ENCODE peak calls at places on chromosomes 12 and 14, in nine cellular contexts. K is GM23248; Y is MM.1S; Q is GM06990; B is CD8-positive, alpha-beta memory T cell; M is CD4-positive, alpha-beta memory T cell; O is PC-9; H is BJ; V is Karpas-422. U is an unnamed sample.

GRCh38 chr14:59155886-59156285 is 32.6 kb upstream of the DAAM1 start:
- DNase-seq in K (no peak), Y (no peak), Q (no peak), B (no peak), M (no peak), O (no peak), H (no peak), V (no peak), U (no peak)

GRCh38 chr14:56423591-56423991 is 156.0 kb upstream of the TMEM260 start:
- DNase-seq in K (peak), Y (no peak), Q (no peak), B (no peak), M (no peak), O (no peak), H (no peak), V (no peak), U (peak)

GRCh38 chr12:128909653-128910052 is 56.4 kb downstream of the GLT1D1 start:
- DNase-seq in K (no peak), Y (no peak), Q (no peak), B (no peak), M (no peak), O (no peak), H (no peak), V (no peak), U (peak)

GRCh38 chr14:56945291-56945690 is 135.0 kb upstream of the OTX2 start:
- DNase-seq in K (no peak), Y (no peak), Q (no peak), B (no peak), M (no peak), O (no peak), H (no peak), V (no peak), U (no peak)

GRCh38 chr12:46452061-46452615 is 79.6 kb upstream of the SLC38A2 start:
- DNase-seq in K (peak), Y (no peak), Q (no peak), B (no peak), M (no peak), O (no peak), H (no peak), V (peak), U (no peak)

GRCh38 chr14:105094193-105094907 is 29.1 kb upstream of the GPR132 start:
- DNase-seq in K (no peak), Y (no peak), Q (no peak), B (peak), M (no peak), O (no peak), H (no peak), V (no peak), U (no peak)

GRCh38 chr12:29155079-29155478 is 6.0 kb downstream of the FAR2 start:
- DNase-seq in K (no peak), Y (peak), Q (no peak), B (no peak), M (no peak), O (no peak), H (no peak), V (no peak), U (no peak)

GRCh38 chr14:66600416-66600815 is 92.5 kb downstream of the GPHN start:
- DNase-seq in K (peak), Y (no peak), Q (no peak), B (no peak), M (no peak), O (no peak), H (peak), V (peak), U (no peak)

GRCh38 chr12:87756721-87757120 is 272.5 kb downstream of the C12orf50 start:
- DNase-seq in K (no peak), Y (no peak), Q (no peak), B (no peak), M (no peak), O (no peak), H (no peak), V (no peak), U (no peak)

GRCh38 chr12:47079894-47080724 is at the start of gene AMIGO2:
- DNase-seq in K (peak), Y (no peak), Q (peak), B (peak), M (peak), O (peak), H (no peak), V (peak), U (peak)

GRCh38 chr12:67526129-67526528 is 122.4 kb upstream of the DYRK2 start:
- DNase-seq in K (no peak), Y (no peak), Q (no peak), B (no peak), M (no peak), O (no peak), H (no peak), V (no peak), U (no peak)

GRCh38 chr12:13104403-13104802 is 936 bp upstream of the GSG1 start:
- DNase-seq in K (no peak), Y (no peak), Q (no peak), B (no peak), M (no peak), O (no peak), H (no peak), V (no peak), U (no peak)

GRCh38 chr12:95473440-95473946 is 459 bp upstream of the METAP2 start:
- DNase-seq in K (peak), Y (peak), Q (peak), B (no peak), M (peak), O (no peak), H (no peak), V (peak), U (peak)

GRCh38 chr14:22375321-22375930 is 213.6 kb downstream of the DAD1 start:
- DNase-seq in K (peak), Y (peak), Q (no peak), B (no peak), M (no peak), O (no peak), H (no peak), V (peak), U (peak)

GRCh38 chr14:32259368-32260013 is 56.4 kb upstream of the RNU6-8 start:
- DNase-seq in K (peak), Y (peak), Q (peak), B (no peak), M (no peak), O (peak), H (peak), V (no peak), U (peak)

GRCh38 chr12:92912052-92912451 is 17.0 kb downstream of the EEA1 start:
- DNase-seq in K (peak), Y (no peak), Q (peak), B (no peak), M (no peak), O (no peak), H (no peak), V (no peak), U (no peak)

GRCh38 chr12:56158029-56158925 is at the start of gene MYL6:
- DNase-seq in K (peak), Y (peak), Q (peak), B (peak), M (peak), O (peak), H (peak), V (peak), U (peak)

GRCh38 chr12:15599266-15600037 is 189.7 kb downstream of the EPS8 start:
- DNase-seq in K (peak), Y (no peak), Q (no peak), B (no peak), M (no peak), O (no peak), H (no peak), V (no peak), U (peak)

GRCh38 chr14:100733152-100733850 is 6.6 kb downstream of the DLK1 start:
- DNase-seq in K (no peak), Y (no peak), Q (no peak), B (peak), M (no peak), O (no peak), H (no peak), V (no peak), U (no peak)

GRCh38 chr12:122976648-122976975 is 1.6 kb downstream of the OGFOD2 start:
- DNase-seq in K (no peak), Y (no peak), Q (no peak), B (no peak), M (no peak), O (no peak), H (no peak), V (no peak), U (no peak)

GRCh38 chr12:108832730-108833354 is 24.5 kb downstream of the SSH1 start:
- DNase-seq in K (peak), Y (no peak), Q (no peak), B (no peak), M (no peak), O (peak), H (peak), V (no peak), U (no peak)

GRCh38 chr12:88870000-88870737 is 289.9 kb upstream of the KITLG start:
- DNase-seq in K (no peak), Y (peak), Q (peak), B (no peak), M (no peak), O (no peak), H (peak), V (no peak), U (no peak)

GRCh38 chr12:111251787-111252186 is 117.1 kb downstream of the PHETA1 start:
- DNase-seq in K (no peak), Y (no peak), Q (no peak), B (no peak), M (no peak), O (no peak), H (no peak), V (no peak), U (no peak)

GRCh38 chr12:89038831-89039509 is 313.3 kb downstream of the DUSP6 start:
- DNase-seq in K (no peak), Y (no peak), Q (peak), B (no peak), M (no peak), O (no peak), H (no peak), V (no peak), U (no peak)

GRCh38 chr14:76958975-76959710 is 69.4 kb downstream of the IRF2BPL start:
- DNase-seq in K (peak), Y (no peak), Q (peak), B (no peak), M (peak), O (peak), H (peak), V (no peak), U (peak)

GRCh38 chr12:64680235-64680634 is 69.9 kb downstream of the RASSF3 start:
- DNase-seq in K (no peak), Y (no peak), Q (no peak), B (no peak), M (peak), O (peak), H (no peak), V (peak), U (no peak)

GRCh38 chr12:11607313-11608081 is 42.0 kb upstream of the ETV6 start:
- DNase-seq in K (peak), Y (no peak), Q (no peak), B (no peak), M (no peak), O (no peak), H (peak), V (no peak), U (peak)

GRCh38 chr12:76798864-76799263 is 34.9 kb downstream of the ZDHHC17 start:
- DNase-seq in K (no peak), Y (no peak), Q (no peak), B (no peak), M (no peak), O (no peak), H (no peak), V (no peak), U (no peak)

GRCh38 chr14:77219591-77219990 is 38.0 kb downstream of the TMEM63C start:
- DNase-seq in K (no peak), Y (no peak), Q (no peak), B (no peak), M (no peak), O (no peak), H (no peak), V (no peak), U (no peak)

GRCh38 chr12:92301329-92301728 is 155.7 kb upstream of the BTG1 start:
- DNase-seq in K (no peak), Y (no peak), Q (no peak), B (no peak), M (no peak), O (no peak), H (no peak), V (peak), U (no peak)

GRCh38 chr12:53499261-53500118 is at the start of gene MAP3K12:
- DNase-seq in K (peak), Y (peak), Q (peak), B (peak), M (peak), O (peak), H (no peak), V (peak), U (peak)

GRCh38 chr14:102778616-102779351 is 1.5 kb downstream of the TRAF3 start:
- DNase-seq in K (peak), Y (no peak), Q (no peak), B (no peak), M (no peak), O (no peak), H (no peak), V (peak), U (no peak)

GRCh38 chr12:67765969-67766368 is 117.4 kb downstream of the DYRK2 start:
- DNase-seq in K (no peak), Y (no peak), Q (no peak), B (no peak), M (no peak), O (no peak), H (no peak), V (no peak), U (no peak)

GRCh38 chr12:12881495-12881894 is 9.9 kb upstream of the GPRC5A start:
- DNase-seq in K (peak), Y (no peak), Q (no peak), B (no peak), M (no peak), O (peak), H (no peak), V (no peak), U (no peak)

GRCh38 chr14:102645746-102646440 is 53.4 kb downstream of the RCOR1 start:
- DNase-seq in K (peak), Y (no peak), Q (no peak), B (no peak), M (no peak), O (no peak), H (no peak), V (peak), U (no peak)

GRCh38 chr12:24929953-24930352 is 18.9 kb downstream of the BCAT1 start:
- DNase-seq in K (no peak), Y (no peak), Q (no peak), B (no peak), M (no peak), O (no peak), H (no peak), V (no peak), U (no peak)

GRCh38 chr14:93035585-93035916 is 80.2 kb downstream of the ITPK1 start:
- DNase-seq in K (no peak), Y (no peak), Q (no peak), B (no peak), M (no peak), O (no peak), H (no peak), V (no peak), U (no peak)

DNA sequence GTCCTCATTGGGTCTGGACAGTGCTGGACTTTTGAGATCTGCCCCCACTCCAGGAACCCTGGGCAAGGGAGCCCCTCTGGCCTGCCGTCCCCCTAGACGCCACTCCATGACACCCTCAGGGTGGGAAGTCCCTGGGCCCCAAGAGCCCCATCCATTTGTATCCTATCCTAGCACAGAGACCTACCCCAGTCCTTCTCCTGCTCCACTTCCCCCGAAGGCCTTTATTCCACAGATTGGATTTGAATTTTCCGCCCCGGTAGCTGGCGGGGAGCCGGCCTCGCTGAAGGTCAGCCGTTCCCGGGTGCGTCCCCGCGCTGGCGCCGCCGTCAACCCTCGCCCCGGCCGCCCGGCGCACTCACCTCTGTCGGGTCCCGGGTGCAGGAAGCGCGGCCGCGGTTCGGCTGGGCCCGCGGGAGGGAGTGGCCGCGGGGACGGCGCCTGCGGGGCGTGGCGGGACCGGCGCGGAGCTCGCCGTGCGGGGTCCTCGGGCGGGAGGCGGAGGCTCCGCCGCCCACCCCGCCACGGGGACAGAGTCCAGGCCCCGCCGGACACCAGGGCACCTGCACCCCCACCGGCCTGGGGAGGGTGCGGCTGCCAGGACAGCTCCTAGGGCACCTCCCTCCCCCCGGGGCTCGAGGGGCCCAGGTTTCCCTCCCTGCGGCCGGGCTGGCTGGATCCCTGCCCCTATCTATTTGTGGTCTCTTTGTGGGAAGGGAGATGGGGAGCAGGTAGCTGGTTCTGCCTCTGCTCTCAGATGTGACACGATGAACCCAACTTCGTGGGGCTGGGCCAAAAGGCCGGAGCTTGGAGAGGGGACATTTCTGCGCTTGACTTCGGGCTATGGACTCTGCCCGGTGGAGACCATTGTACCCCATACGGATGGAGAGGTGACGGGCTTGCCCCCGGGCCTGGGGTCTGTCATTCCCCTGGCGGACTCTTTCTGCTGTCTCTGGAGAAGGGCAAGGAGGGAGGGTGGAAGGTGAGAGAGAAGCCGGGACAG is 19.9 kb upstream of the GPR68 start:
- DNase-seq in K (peak), Y (no peak), Q (no peak), B (peak), M (no peak), O (peak), H (no peak), V (no peak), U (peak)
- H3K4me3 ChIP-seq in K (peak), Y (no peak), Q (no peak), B (peak), M (no peak), O (no peak), H (peak), V (no peak), U (no peak)

DNA sequence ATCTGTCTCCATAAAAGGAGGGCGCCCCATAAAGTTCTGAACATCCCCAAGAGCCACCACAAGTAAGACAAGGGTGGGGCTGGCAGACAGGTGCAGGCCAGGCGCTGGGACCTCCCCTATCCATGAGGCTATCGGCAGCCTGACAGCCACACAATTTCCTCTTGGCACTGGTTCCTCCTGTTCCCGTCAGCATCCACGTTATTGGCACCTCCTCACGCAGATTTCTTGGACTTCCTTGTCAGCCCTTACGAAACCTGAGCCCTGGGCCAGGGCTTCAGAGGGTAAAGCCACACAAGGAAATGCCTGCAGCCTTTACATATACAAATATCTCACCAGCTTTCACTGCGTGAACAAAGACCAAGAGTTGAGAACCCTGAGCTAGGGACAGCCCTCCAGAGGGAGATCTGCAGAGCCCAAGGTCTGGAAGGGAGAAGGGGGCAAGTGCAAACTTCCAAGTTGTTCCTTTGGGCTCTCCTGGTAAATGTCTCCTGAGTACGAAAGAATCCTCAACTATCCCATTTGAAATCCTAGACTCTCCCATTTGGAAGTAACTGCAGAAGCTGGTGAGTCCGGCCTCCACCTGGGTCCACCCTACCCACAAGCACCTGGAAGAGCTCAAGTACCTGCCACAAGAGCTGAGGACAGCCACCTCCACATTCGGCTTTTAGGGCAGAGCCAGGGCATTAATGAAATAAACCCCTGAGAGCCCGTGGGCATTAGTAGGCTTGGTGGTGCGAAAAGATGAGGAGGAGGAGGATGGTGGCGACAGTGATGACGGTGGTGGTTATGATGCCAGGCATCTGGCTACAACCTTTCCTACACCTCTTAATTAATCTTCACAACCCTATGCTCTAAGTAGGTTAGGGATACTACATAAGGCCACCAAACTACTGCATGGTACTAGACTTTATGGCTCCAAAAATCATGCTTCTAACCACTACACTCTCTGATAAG is 5.5 kb upstream of the TC2N start:
- DNase-seq in K (peak), Y (no peak), Q (peak), B (peak), M (peak), O (peak), H (no peak), V (no peak), U (no peak)
- H3K4me3 ChIP-seq in K (no peak), Y (no peak), Q (no peak), B (peak), M (peak), O (no peak), H (no peak), V (no peak), U (no peak)

GRCh38 chr12:107684029-107684790 is 1.4 kb upstream of the PWP1 start:
- DNase-seq in K (peak), Y (no peak), Q (no peak), B (no peak), M (no peak), O (no peak), H (peak), V (no peak), U (no peak)
- H3K4me3 ChIP-seq in K (peak), Y (no peak), Q (no peak), B (no peak), M (no peak), O (peak), H (no peak), V (peak), U (no peak)

DNA sequence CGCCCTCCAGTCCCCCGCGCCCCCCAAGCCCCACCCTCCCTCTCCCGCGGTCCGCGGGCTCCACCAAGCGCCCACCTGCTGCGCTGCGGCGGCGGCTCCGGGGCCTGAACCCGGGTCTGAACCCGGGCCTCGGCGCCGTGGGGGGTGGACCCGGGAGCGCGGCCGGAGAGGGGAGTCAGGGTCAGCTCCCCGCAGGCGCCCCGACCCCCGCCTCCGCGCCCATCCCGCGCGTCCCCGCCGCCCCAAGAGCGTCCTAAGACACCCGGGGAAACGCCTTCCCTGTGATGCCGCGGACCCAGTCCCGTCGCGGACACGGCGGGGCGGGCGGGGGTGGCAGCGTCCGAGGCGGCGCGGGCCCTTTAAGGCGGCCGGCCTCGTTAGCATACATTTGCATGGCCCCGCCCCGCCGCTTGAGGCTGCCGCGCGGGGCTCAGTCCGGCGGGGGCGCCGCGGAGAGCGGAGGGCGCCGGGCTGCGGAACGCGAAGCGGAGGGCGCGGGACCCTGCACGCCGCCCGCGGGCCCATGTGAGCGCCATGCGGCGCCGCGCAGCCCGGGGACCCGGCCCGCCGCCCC is at the start of gene MMP17:
- DNase-seq in K (peak), Y (peak), Q (no peak), B (no peak), M (no peak), O (peak), H (no peak), V (no peak), U (peak)
- H3K4me3 ChIP-seq in K (peak), Y (no peak), Q (peak), B (peak), M (no peak), O (peak), H (peak), V (no peak), U (no peak)